ENCODE peak calls at places on chromosome 22, in five cellular contexts. One of them, this sample, is unnamed.
A peak's percentile ranks its signal among the peaks of the same experiment; 100 is the strongest.

GRCh38 chr22:27918351-27919221 is 470 bp downstream of the PITPNB start:
- DNase-seq in trophoblast cell: peak; percentile 57
- DNase-seq in AG09309: no peak
- DNase-seq in HCT116: no peak
- DNase-seq in tibial artery: peak; percentile 65
- DNase-seq in this sample: no peak

GRCh38 chr22:21984793-21985192 is 2.2 kb upstream of the TOP3B start:
- DNase-seq in trophoblast cell: peak; percentile 29
- DNase-seq in AG09309: no peak
- DNase-seq in HCT116: peak; percentile 19
- DNase-seq in tibial artery: no peak
- DNase-seq in this sample: no peak

GRCh38 chr22:46187862-46188261 is 37.5 kb downstream of the PPARA start:
- DNase-seq in trophoblast cell: no peak
- DNase-seq in AG09309: no peak
- DNase-seq in HCT116: peak; percentile 19
- DNase-seq in tibial artery: no peak
- DNase-seq in this sample: no peak

GRCh38 chr22:45185718-45186511 is 22.2 kb downstream of the NUP50 start:
- DNase-seq in trophoblast cell: no peak
- DNase-seq in AG09309: no peak
- DNase-seq in HCT116: no peak
- DNase-seq in tibial artery: no peak
- DNase-seq in this sample: no peak

GRCh38 chr22:27378994-27379393 is 422.6 kb downstream of the MN1 start:
- DNase-seq in trophoblast cell: no peak
- DNase-seq in AG09309: no peak
- DNase-seq in HCT116: no peak
- DNase-seq in tibial artery: no peak
- DNase-seq in this sample: no peak

GRCh38 chr22:24525416-24526037 is 29.4 kb downstream of the GUCD1 start:
- DNase-seq in trophoblast cell: peak; percentile 86
- DNase-seq in AG09309: no peak
- DNase-seq in HCT116: peak; percentile 54
- DNase-seq in tibial artery: peak; percentile 81
- DNase-seq in this sample: peak; percentile 87

GRCh38 chr22:33227791-33228190 is 169.6 kb upstream of the SYN3 start:
- DNase-seq in trophoblast cell: no peak
- DNase-seq in AG09309: no peak
- DNase-seq in HCT116: no peak
- DNase-seq in tibial artery: no peak
- DNase-seq in this sample: no peak

GRCh38 chr22:44611880-44612496 is 90.0 kb upstream of the PRR5 start:
- DNase-seq in trophoblast cell: no peak
- DNase-seq in AG09309: no peak
- DNase-seq in HCT116: no peak
- DNase-seq in tibial artery: no peak
- DNase-seq in this sample: no peak

GRCh38 chr22:27879923-27880322 is 39.1 kb downstream of the PITPNB start:
- DNase-seq in trophoblast cell: no peak
- DNase-seq in AG09309: no peak
- DNase-seq in HCT116: peak; percentile 13
- DNase-seq in tibial artery: no peak
- DNase-seq in this sample: no peak

DNA sequence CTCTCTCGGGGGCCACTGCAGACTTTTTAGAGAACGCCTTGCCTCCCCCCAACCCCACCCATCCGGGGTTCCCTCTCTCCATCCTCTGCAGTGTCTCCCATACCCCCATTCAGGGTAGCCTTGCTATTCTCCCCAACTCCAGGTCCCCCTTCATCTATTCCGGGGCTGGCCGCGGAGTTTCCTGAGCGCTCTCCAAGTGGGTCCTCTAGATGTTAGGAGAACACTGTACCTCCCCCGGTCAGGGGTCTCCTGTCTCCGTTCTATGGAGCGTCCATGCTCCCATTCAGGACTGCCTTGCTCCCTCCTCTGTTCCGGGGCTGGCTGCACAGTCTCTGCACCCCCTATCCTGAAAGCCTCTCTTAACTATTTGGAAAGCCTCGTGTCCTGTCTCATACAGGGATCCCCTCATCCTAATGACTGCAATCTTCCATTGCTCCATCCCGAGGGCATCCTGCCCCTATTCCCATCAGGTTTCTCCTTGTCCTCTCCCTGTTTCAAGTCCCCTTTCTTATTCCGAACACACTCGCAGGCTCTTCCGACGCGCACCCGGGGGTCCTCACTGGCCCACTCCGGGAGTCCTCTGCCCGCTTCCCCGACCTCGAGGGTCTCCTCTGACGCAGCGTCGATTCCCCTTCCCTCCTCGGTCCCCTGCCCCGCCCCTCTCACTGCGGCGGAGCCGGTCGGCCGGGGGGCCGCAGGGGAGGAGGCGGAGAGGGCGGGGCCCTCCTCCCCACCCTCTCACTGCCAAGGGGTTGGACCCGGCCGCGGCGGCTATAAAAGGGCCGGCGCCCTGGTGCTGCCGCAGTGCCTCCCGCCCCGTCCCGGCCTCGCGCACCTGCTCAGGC is at the start of gene NEFH:
- DNase-seq in trophoblast cell: no peak
- DNase-seq in AG09309: no peak
- DNase-seq in HCT116: no peak
- DNase-seq in tibial artery: no peak
- DNase-seq in this sample: no peak
- H3K4me3 ChIP-seq in trophoblast cell: peak within 1 kb of the TSS; percentile 28
- H3K4me3 ChIP-seq in AG09309: no peak within 1 kb of the TSS
- H3K4me3 ChIP-seq in HCT116: no peak within 1 kb of the TSS
- H3K4me3 ChIP-seq in tibial artery: peak within 1 kb of the TSS; percentile 7
- H3K4me3 ChIP-seq in this sample: no peak within 1 kb of the TSS

GRCh38 chr22:37413546-37413945 is 13.7 kb downstream of the ELFN2 start:
- DNase-seq in trophoblast cell: no peak
- DNase-seq in AG09309: no peak
- DNase-seq in HCT116: no peak
- DNase-seq in tibial artery: no peak
- DNase-seq in this sample: no peak

GRCh38 chr22:37410174-37411055 is 16.9 kb downstream of the ELFN2 start:
- DNase-seq in trophoblast cell: no peak
- DNase-seq in AG09309: no peak
- DNase-seq in HCT116: no peak
- DNase-seq in tibial artery: peak; percentile 28
- DNase-seq in this sample: no peak

GRCh38 chr22:37414288-37414687 is 13.0 kb downstream of the ELFN2 start:
- DNase-seq in trophoblast cell: no peak
- DNase-seq in AG09309: no peak
- DNase-seq in HCT116: no peak
- DNase-seq in tibial artery: no peak
- DNase-seq in this sample: no peak

GRCh38 chr22:37411655-37412054 is 15.6 kb downstream of the ELFN2 start:
- DNase-seq in trophoblast cell: no peak
- DNase-seq in AG09309: no peak
- DNase-seq in HCT116: no peak
- DNase-seq in tibial artery: no peak
- DNase-seq in this sample: no peak

DNA sequence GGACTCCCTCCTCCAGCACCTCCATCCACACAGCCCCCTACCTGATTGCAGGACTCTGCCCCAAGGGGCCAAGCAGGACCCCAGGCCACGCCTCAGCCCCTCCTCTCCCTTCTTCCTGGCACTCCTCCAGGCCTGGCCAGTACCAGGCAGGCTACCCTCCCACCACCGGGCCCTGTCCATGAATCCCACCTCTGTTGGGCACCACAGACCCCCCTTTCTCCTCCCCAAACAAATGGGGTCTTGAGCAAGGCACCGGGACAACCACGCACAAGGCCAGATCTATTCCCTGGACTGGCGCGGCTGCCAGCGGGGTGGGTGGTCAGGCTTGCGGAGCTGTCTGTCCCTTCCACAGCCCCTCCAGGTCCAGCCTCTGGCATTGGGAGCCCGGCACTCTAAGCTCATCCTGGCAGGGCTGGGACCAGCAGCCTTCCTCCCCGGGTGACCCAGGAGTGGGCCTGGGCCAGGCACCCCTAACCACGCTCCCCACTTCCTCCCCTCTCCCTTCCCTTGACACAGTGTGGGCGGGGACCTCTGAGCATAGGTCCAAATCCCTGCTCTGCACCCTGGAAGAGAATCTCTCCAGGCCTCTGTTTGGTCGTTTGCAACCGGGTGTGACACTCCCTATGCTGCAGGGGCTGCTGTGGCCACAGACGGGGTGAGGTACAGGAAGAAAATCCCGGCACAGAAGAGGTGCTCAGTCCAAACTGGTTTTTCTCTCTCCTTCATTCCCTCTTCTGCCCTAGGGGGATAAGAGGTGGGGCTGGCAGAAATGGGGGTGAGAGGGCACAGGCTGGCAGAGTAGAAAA is 14.6 kb downstream of the ELFN2 start:
- DNase-seq in trophoblast cell: no peak
- DNase-seq in AG09309: no peak
- DNase-seq in HCT116: no peak
- DNase-seq in tibial artery: no peak
- DNase-seq in this sample: no peak
- H3K4me3 ChIP-seq in trophoblast cell: no peak overlapping the region
- H3K4me3 ChIP-seq in AG09309: no peak overlapping the region
- H3K4me3 ChIP-seq in HCT116: no peak overlapping the region
- H3K4me3 ChIP-seq in tibial artery: no peak overlapping the region
- H3K4me3 ChIP-seq in this sample: no peak overlapping the region

GRCh38 chr22:50061141-50061823 is 3.2 kb upstream of the TTLL8 start:
- DNase-seq in trophoblast cell: no peak
- DNase-seq in AG09309: no peak
- DNase-seq in HCT116: no peak
- DNase-seq in tibial artery: no peak
- DNase-seq in this sample: no peak

GRCh38 chr22:50063589-50064393 is 5.7 kb upstream of the TTLL8 start:
- DNase-seq in trophoblast cell: no peak
- DNase-seq in AG09309: no peak
- DNase-seq in HCT116: no peak
- DNase-seq in tibial artery: no peak
- DNase-seq in this sample: no peak

GRCh38 chr22:50062509-50063135 is 4.5 kb upstream of the TTLL8 start:
- DNase-seq in trophoblast cell: no peak
- DNase-seq in AG09309: no peak
- DNase-seq in HCT116: no peak
- DNase-seq in tibial artery: no peak
- DNase-seq in this sample: no peak

GRCh38 chr22:50060441-50061140 is 2.5 kb upstream of the TTLL8 start:
- DNase-seq in trophoblast cell: no peak
- DNase-seq in AG09309: no peak
- DNase-seq in HCT116: no peak
- DNase-seq in tibial artery: no peak
- DNase-seq in this sample: peak; percentile 8

GRCh38 chr22:50061824-50062355 is 3.8 kb upstream of the TTLL8 start:
- DNase-seq in trophoblast cell: no peak
- DNase-seq in AG09309: no peak
- DNase-seq in HCT116: no peak
- DNase-seq in tibial artery: no peak
- DNase-seq in this sample: no peak
- H3K4me3 ChIP-seq in trophoblast cell: no peak overlapping the region
- H3K4me3 ChIP-seq in AG09309: no peak overlapping the region
- H3K4me3 ChIP-seq in HCT116: no peak overlapping the region
- H3K4me3 ChIP-seq in tibial artery: no peak overlapping the region
- H3K4me3 ChIP-seq in this sample: no peak overlapping the region

DNA sequence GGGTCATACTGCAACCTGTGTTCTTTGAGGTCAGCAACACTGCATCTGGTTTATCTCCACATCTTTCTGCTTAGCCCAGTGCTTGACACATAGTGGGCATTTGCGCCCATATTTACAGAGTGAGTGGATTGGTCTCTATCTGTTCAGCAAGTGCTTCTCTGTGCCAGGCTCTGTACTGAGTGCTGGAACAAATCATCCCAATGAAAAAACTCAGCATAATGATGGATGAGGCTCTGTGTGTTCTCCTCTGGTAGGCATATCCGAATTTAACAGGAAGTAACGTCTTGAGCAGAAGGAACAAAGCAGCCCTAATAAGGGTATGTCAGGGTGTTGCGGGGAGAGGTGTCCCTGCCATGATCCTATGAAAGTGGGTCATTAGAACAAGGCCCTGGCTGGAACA is 46.0 kb downstream of the MCM5 start:
- DNase-seq in trophoblast cell: peak; percentile 7
- DNase-seq in AG09309: no peak
- DNase-seq in HCT116: no peak
- DNase-seq in tibial artery: no peak
- DNase-seq in this sample: no peak
- H3K4me3 ChIP-seq in trophoblast cell: no peak overlapping the region
- H3K4me3 ChIP-seq in AG09309: no peak overlapping the region
- H3K4me3 ChIP-seq in HCT116: no peak overlapping the region
- H3K4me3 ChIP-seq in tibial artery: no peak overlapping the region
- H3K4me3 ChIP-seq in this sample: no peak overlapping the region

GRCh38 chr22:39146256-39147101 is 6.0 kb downstream of the CBX7 start:
- DNase-seq in trophoblast cell: no peak
- DNase-seq in AG09309: no peak
- DNase-seq in HCT116: no peak
- DNase-seq in tibial artery: peak; percentile 24
- DNase-seq in this sample: no peak
- H3K4me3 ChIP-seq in trophoblast cell: no peak overlapping the region
- H3K4me3 ChIP-seq in AG09309: no peak overlapping the region
- H3K4me3 ChIP-seq in HCT116: no peak overlapping the region
- H3K4me3 ChIP-seq in tibial artery: peak overlapping the region; percentile 81
- H3K4me3 ChIP-seq in this sample: no peak overlapping the region

GRCh38 chr22:48724899-48725298 is 1102.8 kb downstream of the BRD1 start:
- DNase-seq in trophoblast cell: no peak
- DNase-seq in AG09309: no peak
- DNase-seq in HCT116: no peak
- DNase-seq in tibial artery: no peak
- DNase-seq in this sample: no peak
- H3K4me3 ChIP-seq in trophoblast cell: no peak overlapping the region
- H3K4me3 ChIP-seq in AG09309: no peak overlapping the region
- H3K4me3 ChIP-seq in HCT116: no peak overlapping the region
- H3K4me3 ChIP-seq in tibial artery: no peak overlapping the region
- H3K4me3 ChIP-seq in this sample: no peak overlapping the region

GRCh38 chr22:49966716-49967332 is 6.3 kb downstream of the PIM3 start:
- DNase-seq in trophoblast cell: peak; percentile 49
- DNase-seq in AG09309: no peak
- DNase-seq in HCT116: no peak
- DNase-seq in tibial artery: peak; percentile 62
- DNase-seq in this sample: no peak
- H3K4me3 ChIP-seq in trophoblast cell: no peak overlapping the region
- H3K4me3 ChIP-seq in AG09309: no peak overlapping the region
- H3K4me3 ChIP-seq in HCT116: no peak overlapping the region
- H3K4me3 ChIP-seq in tibial artery: no peak overlapping the region
- H3K4me3 ChIP-seq in this sample: no peak overlapping the region